ENCODE peak calls at places on chromosomes 7 and 10, in four cellular contexts. C is uterus, H is BE2C, P is sigmoid colon. I is an unnamed sample.

GRCh38 chr7:139635521-139636240 is 112.2 kb downstream of the CLEC2L start:
- DNase-seq in C (no peak), H (no peak), P (no peak), I (no peak)

GRCh38 chr7:67890316-67890715 is 893.7 kb downstream of the TYW1 start:
- DNase-seq in P (no peak), H (no peak), C (no peak), I (no peak)

GRCh38 chr7:34011711-34012110 is 106.4 kb downstream of the BMPER start:
- DNase-seq in H (no peak), P (no peak), C (no peak), I (no peak)

GRCh38 chr7:7237201-7237977 is 55.0 kb downstream of the C1GALT1 start:
- DNase-seq in P (no peak), H (no peak), C (no peak), I (no peak)

GRCh38 chr7:118076564-118076963 is 107.4 kb upstream of the LSM8 start:
- DNase-seq in H (no peak), P (no peak), C (no peak), I (no peak)

GRCh38 chr7:21948364-21948763 is 2.7 kb upstream of the CDCA7L start:
- DNase-seq in C (no peak), H (no peak), P (no peak), I (no peak)

GRCh38 chr10:128027306-128027705 is 98.9 kb downstream of the MKI67 start:
- DNase-seq in H (no peak), P (peak), C (no peak), I (no peak)

GRCh38 chr7:25256424-25256823 is 28.1 kb upstream of the NPVF start:
- DNase-seq in P (no peak), H (no peak), C (no peak), I (no peak)

GRCh38 chr10:104209575-104210198 is 22.5 kb downstream of the CFAP43 start:
- DNase-seq in H (peak), C (peak), P (no peak), I (no peak)

GRCh38 chr7:132077986-132078385 is 498.3 kb downstream of the PLXNA4 start:
- DNase-seq in C (peak), H (no peak), P (peak), I (no peak)

GRCh38 chr10:3805791-3806381 is 20.9 kb upstream of the KLF6 start:
- DNase-seq in P (peak), C (peak), H (peak), I (no peak)

GRCh38 chr7:36971515-36972139 is 247.3 kb upstream of the AOAH start:
- DNase-seq in P (no peak), C (no peak), H (no peak), I (peak)

GRCh38 chr10:22544325-22545068 is 169.9 kb downstream of the PIP4K2A start:
- DNase-seq in H (no peak), P (no peak), C (no peak), I (no peak)

GRCh38 chr10:43667317-43667731 is 18.6 kb upstream of the ZNF32 start:
- DNase-seq in H (no peak), P (peak), C (no peak), I (no peak)

GRCh38 chr10:80204801-80205477 is 398 bp downstream of the ANXA11 start:
- DNase-seq in C (peak), H (peak), P (peak), I (no peak)

GRCh38 chr7:52838981-52839411 is 196.4 kb upstream of the POM121L12 start:
- DNase-seq in H (no peak), P (no peak), C (no peak), I (no peak)

GRCh38 chr7:25594122-25594521 is 365.8 kb upstream of the NPVF start:
- DNase-seq in C (no peak), P (no peak), H (no peak), I (no peak)

GRCh38 chr7:127678947-127679346 is 27.0 kb downstream of the SND1 start:
- DNase-seq in H (no peak), C (no peak), P (no peak), I (no peak)

GRCh38 chr10:61140765-61141392 is 196.9 kb upstream of the RHOBTB1 start:
- DNase-seq in H (no peak), P (peak), C (peak), I (peak)

GRCh38 chr10:80708185-80708584 is 170.5 kb downstream of the SH2D4B start:
- DNase-seq in C (no peak), H (no peak), P (no peak), I (no peak)

GRCh38 chr7:11817111-11817710 is 14.8 kb downstream of the THSD7A start:
- DNase-seq in C (no peak), H (no peak), P (no peak), I (no peak)

GRCh38 chr10:14560794-14561765 is 213.6 kb downstream of the FAM107B start:
- DNase-seq in P (no peak), H (no peak), C (no peak), I (no peak)

GRCh38 chr10:4131407-4132215 is 346.6 kb upstream of the KLF6 start:
- DNase-seq in H (no peak), C (no peak), P (no peak), I (no peak)

GRCh38 chr7:17631061-17631460 is 309.2 kb downstream of the SNX13 start:
- DNase-seq in H (no peak), P (no peak), C (no peak), I (no peak)
- TF ChIP-seq CTCF in H (no peak), P (no peak), C (no peak), I (no peak)

GRCh38 chr10:77636967-77637473 is 588 bp downstream of the KCNMA1 start:
- DNase-seq in P (peak), H (peak), C (no peak), I (no peak)
- H3K4me3 ChIP-seq in P (peak), H (peak), C (peak), I (peak)

GRCh38 chr7:14697684-14698083 is 204.9 kb downstream of the DGKB start:
- DNase-seq in C (no peak), H (no peak), P (no peak), I (no peak)

GRCh38 chr7:14698239-14698638 is 204.3 kb downstream of the DGKB start:
- DNase-seq in P (no peak), H (no peak), C (no peak), I (no peak)
- TF ChIP-seq CTCF in P (no peak), H (no peak), C (no peak), I (peak)

DNA sequence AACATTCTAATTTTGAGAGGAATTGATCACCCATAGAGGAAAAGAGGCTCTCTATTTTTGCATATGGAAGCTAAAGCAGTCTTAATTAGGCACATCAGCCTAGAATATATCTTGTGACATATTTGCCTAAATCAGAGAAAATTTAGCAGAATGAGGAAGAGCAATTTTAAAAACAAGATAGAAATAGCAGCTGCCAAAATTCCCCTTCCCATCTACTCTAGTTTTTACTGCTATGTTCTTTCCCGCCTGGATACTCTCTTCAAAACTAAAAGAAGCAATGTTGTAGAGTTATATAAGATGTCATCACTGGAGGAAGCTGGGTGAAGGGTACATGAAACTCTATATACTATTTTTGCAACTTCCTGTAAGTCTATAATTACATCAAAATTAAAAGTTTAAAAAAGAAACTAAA is 87.1 kb downstream of the ARMH3 start:
- DNase-seq in P (no peak), H (no peak), C (no peak), I (no peak)
- H3K4me3 ChIP-seq in P (no peak), H (no peak), C (no peak), I (no peak)

DNA sequence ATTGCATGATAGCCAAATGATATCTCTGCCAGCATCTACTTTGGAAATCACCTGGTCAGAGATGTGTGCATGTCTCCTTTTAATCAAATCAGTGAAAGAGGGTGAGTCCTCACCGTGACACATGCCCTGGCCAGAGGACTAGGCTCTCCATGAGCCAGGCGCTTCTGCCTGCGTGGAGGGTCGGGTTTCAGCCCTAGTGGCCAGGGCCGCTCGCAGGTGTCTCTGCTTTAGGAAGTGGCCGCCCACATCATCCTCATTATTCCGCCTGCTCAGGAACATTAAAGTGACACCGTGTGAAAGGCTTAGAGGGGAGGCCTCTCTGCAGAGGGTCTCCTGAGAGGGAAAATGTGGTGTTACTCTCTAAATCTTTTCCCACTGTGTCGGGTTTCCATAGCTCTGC is 173.6 kb upstream of the PRKCQ start:
- DNase-seq in H (no peak), P (no peak), C (no peak), I (no peak)
- TF ChIP-seq CTCF in H (no peak), P (no peak), C (no peak), I (no peak)

I was measured in LNCaP clone FGC.